ENCODE peak calls at places on chromosomes 5 and 9, in five cellular contexts. N, O, J, L and T are unnamed samples.

GRCh38 chr9:113960748-113961147 is 84.6 kb downstream of the ZNF618 start:
- DNase-seq in L (no peak), O (no peak), J (no peak), N (no peak), T (no peak)

GRCh38 chr5:92775711-92776615 is 805.1 kb downstream of the NR2F1-AS1 start:
- DNase-seq in L (no peak), J (no peak), O (no peak), N (no peak), T (no peak)

GRCh38 chr5:27810458-27810857 is 772.1 kb upstream of the CDH9 start:
- DNase-seq in O (no peak), L (no peak), N (no peak), J (no peak), T (no peak)

GRCh38 chr5:153827407-153827806 is 211.3 kb downstream of the FAM114A2 start:
- DNase-seq in J (no peak), L (no peak), O (no peak), N (no peak), T (no peak)

GRCh38 chr9:16729656-16730055 is 140.8 kb downstream of the BNC2 start:
- DNase-seq in J (no peak), O (no peak), N (no peak), L (no peak), T (no peak)

GRCh38 chr9:86557063-86557766 is 203.0 kb upstream of the TUT7 start:
- DNase-seq in N (peak), J (no peak), L (no peak), O (no peak), T (no peak)

GRCh38 chr9:86867658-86868313 is 79.5 kb downstream of the GAS1 start:
- DNase-seq in N (no peak), L (no peak), O (no peak), J (no peak), T (no peak)

GRCh38 chr9:136981588-136982231 is 1.1 kb upstream of the LCNL1 start:
- DNase-seq in N (peak), J (no peak), O (no peak), L (no peak), T (no peak)

GRCh38 chr5:35922468-35922867 is 16.0 kb downstream of the CAPSL start:
- DNase-seq in J (no peak), O (no peak), L (no peak), N (no peak), T (no peak)

GRCh38 chr9:4555251-4555650 is 65.0 kb downstream of the SLC1A1 start:
- DNase-seq in J (no peak), L (no peak), O (no peak), N (peak), T (peak)

GRCh38 chr9:32579706-32580331 is 6.9 kb upstream of the NDUFB6 start:
- DNase-seq in N (no peak), J (peak), L (peak), O (no peak), T (peak)

GRCh38 chr9:130845901-130846381 is 10.9 kb downstream of the ABL1 start:
- DNase-seq in N (peak), O (no peak), L (no peak), J (no peak), T (no peak)

GRCh38 chr5:85293139-85293785 is 908.6 kb upstream of the EDIL3 start:
- DNase-seq in J (no peak), O (no peak), L (no peak), N (no peak), T (no peak)

GRCh38 chr9:89853161-89853560 is 248.3 kb downstream of the GADD45G start:
- DNase-seq in N (no peak), J (no peak), O (no peak), L (no peak), T (no peak)

GRCh38 chr5:84301535-84301934 is 83.1 kb downstream of the EDIL3 start:
- DNase-seq in O (no peak), L (no peak), J (no peak), N (peak), T (no peak)

GRCh38 chr5:170479484-170479883 is 24.3 kb upstream of the KCNIP1 start:
- DNase-seq in O (no peak), J (no peak), N (peak), L (no peak), T (no peak)